ENCODE peak calls at places on chromosome X, in four cellular contexts. G is neuronal stem cell, O is mesenchymal stem cell, Z is H9. F is an unnamed sample.

GRCh38 chrX:45524805-45525204 is 324.1 kb upstream of the DIPK2B start:
- DNase-seq in Z (no peak), O (no peak), G (no peak), F (no peak)

GRCh38 chrX:44025611-44026010 is 52.4 kb upstream of the NDP start:
- DNase-seq in O (peak), Z (no peak), G (no peak), F (peak)

GRCh38 chrX:49106930-49107329 is 16.6 kb downstream of the GPKOW start:
- DNase-seq in O (peak), G (no peak), Z (peak), F (peak)

GRCh38 chrX:56233100-56233499 is 944 bp downstream of the KLF8 start:
- DNase-seq in G (no peak), O (no peak), Z (peak), F (peak)

GRCh38 chrX:37921758-37922157 is 74.4 kb upstream of the DYNLT3 start:
- DNase-seq in G (no peak), O (peak), Z (no peak), F (no peak)

GRCh38 chrX:150581093-150581775 is 12.8 kb downstream of the MTM1 start:
- DNase-seq in G (no peak), Z (no peak), O (peak), F (no peak)

GRCh38 chrX:124238268-124238667 is 94.2 kb upstream of the TEX13D start:
- DNase-seq in O (no peak), Z (no peak), G (no peak), F (no peak)

GRCh38 chrX:47229427-47229826 is 3.4 kb upstream of the USP11 start:
- DNase-seq in Z (no peak), G (no peak), O (no peak), F (no peak)

GRCh38 chrX:74492720-74493201 is 71.5 kb downstream of the SLC16A2 start:
- DNase-seq in Z (peak), G (peak), O (no peak), F (peak)

GRCh38 chrX:49844622-49845021 is 15.5 kb downstream of the PAGE4 start:
- DNase-seq in Z (no peak), G (no peak), O (no peak), F (no peak)

GRCh38 chrX:101619336-101619735 is 1.5 kb upstream of the ARMCX6 start:
- DNase-seq in G (no peak), Z (peak), O (peak), F (peak)

GRCh38 chrX:119757979-119758681 is at the start of gene SOWAHD:
- DNase-seq in Z (peak), G (no peak), O (peak), F (peak)

GRCh38 chrX:110087485-110088356 is 84.8 kb downstream of the TMEM164 start:
- DNase-seq in G (no peak), O (peak), Z (no peak), F (peak)

GRCh38 chrX:13223868-13224555 is 95.8 kb downstream of the ATXN3L start:
- DNase-seq in G (no peak), O (peak), Z (no peak), F (peak)

GRCh38 chrX:119809185-119809666 is 17.8 kb upstream of the RPL39 start:
- DNase-seq in G (no peak), O (peak), Z (no peak), F (peak)

DNA sequence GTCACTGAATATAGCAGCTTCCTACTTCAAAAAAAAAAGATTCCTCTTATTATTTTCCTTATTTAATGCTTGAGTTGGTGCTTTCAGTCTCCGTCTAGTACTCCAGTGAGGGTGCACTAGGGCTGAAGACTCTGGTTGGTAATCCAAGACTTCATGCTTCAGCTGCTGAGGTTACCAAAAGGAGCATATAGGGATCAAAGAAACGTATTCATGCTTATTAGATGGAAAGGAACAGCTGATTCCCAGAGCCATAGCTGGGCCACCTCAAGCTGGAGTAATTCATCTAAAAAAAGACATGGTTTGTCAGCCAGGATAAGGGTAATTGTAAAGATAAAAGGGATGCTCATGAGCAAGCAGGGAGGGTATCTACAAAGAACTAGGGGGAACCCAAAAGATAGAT is 131.7 kb upstream of the FAM47B start:
- DNase-seq in Z (no peak), O (no peak), G (no peak), F (no peak)
- H3K18ac ChIP-seq in Z (no peak), O (no peak), G (no peak), F (no peak)

GRCh38 chrX:10052906-10053625 is 85.9 kb downstream of the CLDN34 start:
- DNase-seq in Z (no peak), G (no peak), O (no peak), F (no peak)
- H3K27ac ChIP-seq in Z (no peak), G (no peak), O (no peak), F (no peak)

GRCh38 chrX:118540342-118540741 is 44.7 kb downstream of the DOCK11 start:
- DNase-seq in O (no peak), Z (no peak), G (no peak), F (no peak)

GRCh38 chrX:118548831-118549230 is 53.2 kb downstream of the DOCK11 start:
- DNase-seq in G (no peak), O (no peak), Z (no peak), F (no peak)

GRCh38 chrX:118541482-118541881 is 45.9 kb downstream of the DOCK11 start:
- DNase-seq in Z (no peak), O (no peak), G (no peak), F (no peak)

GRCh38 chrX:118550792-118551191 is 55.2 kb downstream of the DOCK11 start:
- DNase-seq in O (no peak), G (no peak), Z (no peak), F (no peak)

GRCh38 chrX:118545510-118545909 is 49.9 kb downstream of the DOCK11 start:
- DNase-seq in G (no peak), O (peak), Z (no peak), F (no peak)
- H3K18ac ChIP-seq in G (no peak), O (no peak), Z (no peak), F (no peak)

DNA sequence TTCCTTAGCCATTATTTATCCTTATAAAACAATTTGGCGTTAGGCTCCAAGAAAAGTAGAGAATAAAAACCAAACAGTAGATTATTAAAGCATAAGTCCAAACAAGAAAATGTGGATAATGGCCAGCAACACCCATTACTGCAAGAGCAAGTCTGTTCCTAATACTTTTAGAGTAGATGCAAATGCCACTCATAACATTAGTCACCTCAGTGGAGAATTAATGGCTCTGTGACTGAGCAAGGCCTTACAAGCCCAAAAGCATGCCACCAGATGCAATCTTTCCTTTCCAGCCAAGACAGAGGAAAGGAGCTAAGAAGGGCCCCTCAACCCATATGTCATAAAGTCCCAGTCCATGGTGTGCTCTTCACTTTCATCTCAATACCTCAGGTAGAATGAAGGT is 373.8 kb downstream of the OPHN1 start:
- DNase-seq in G (no peak), Z (no peak), O (no peak), F (no peak)
- H3K27ac ChIP-seq in G (no peak), Z (no peak), O (no peak), F (no peak)

GRCh38 chrX:115345654-115346014 is 56.1 kb downstream of the LUZP4 start:
- DNase-seq in O (peak), Z (no peak), G (no peak), F (no peak)
- H3K18ac ChIP-seq in O (peak), Z (no peak), G (no peak), F (no peak)

GRCh38 chrX:2457289-2458133 is 43.3 kb downstream of the DHRSX start:
- DNase-seq in G (no peak), O (no peak), Z (peak), F (peak)
- H3K27ac ChIP-seq in G (no peak), O (no peak), Z (no peak), F (no peak)

DNA sequence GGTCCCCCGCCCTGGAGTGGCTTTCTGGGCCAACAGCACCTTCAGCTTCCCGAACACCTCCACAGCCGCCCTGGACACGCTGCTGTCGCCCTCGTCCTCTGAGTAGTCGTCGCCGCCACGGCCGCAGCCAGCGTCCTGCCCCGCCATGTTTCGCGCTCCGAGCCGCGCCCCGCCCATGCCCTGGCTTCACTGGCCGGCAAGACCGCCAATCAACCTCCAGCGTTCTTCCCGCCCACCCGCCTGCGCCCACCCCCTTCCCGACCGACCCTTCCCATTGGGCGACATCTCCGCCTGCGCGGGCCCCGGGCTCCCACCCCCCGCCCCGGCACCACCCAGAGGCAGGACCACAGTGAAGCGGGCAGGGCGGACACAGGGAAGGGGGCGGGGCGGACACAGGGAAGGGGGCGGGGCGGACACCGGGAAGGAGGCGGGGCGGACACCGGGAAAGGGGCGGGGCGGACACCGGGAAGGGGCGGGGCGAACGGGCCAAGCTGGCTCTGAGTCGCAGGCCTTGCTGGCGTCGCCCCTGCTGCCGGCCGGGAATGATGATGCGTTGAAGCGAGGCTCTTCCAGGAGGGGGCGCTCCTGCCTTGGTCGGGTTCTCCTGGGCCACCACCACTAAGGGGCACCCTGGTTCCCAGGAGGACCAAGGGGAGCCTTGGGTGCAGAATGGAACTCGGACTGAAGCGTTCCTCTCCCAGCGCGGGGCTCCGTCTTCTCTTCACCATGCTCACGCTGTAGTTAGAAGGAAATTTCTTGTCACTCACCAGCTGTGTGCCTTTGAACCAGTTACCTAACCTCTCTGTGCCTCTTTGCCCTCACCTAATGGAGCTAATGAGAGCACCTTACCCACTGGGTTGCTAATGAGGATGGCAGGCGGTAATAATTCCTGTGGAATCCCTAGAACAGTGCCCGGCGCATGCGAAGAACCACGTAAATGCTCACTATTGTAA is at the start of gene HAUS7:
- DNase-seq in O (peak), Z (peak), G (peak), F (peak)
- H3K18ac ChIP-seq in O (peak), Z (peak), G (no peak), F (no peak)

GRCh38 chrX:41095174-41095573 is 9.9 kb downstream of the USP9X start:
- DNase-seq in G (no peak), O (no peak), Z (no peak), F (no peak)

GRCh38 chrX:41100819-41101218 is 15.6 kb downstream of the USP9X start:
- DNase-seq in Z (no peak), G (no peak), O (no peak), F (no peak)

GRCh38 chrX:41095962-41096955 is 11.0 kb downstream of the USP9X start:
- DNase-seq in Z (no peak), G (no peak), O (peak), F (no peak)

GRCh38 chrX:41100200-41100599 is 15.0 kb downstream of the USP9X start:
- DNase-seq in G (no peak), Z (no peak), O (no peak), F (no peak)

DNA sequence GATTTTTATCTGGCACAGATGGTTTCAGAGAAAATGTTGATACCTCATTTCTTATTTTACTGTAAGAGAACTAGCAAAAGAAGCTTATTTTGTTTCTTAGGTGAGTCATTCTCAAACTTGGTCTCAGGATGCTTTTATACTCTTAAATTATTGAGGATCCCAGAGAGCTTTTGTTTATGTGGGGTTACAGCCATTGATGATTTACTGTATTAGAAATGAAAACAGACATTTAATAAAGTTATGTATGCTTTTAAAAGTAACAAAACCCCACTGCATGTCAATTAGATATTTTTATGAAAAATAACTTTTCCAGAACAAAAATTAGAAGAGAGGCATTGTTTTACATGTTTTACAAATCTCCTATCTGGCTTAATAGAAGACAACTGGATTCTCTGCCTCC is 12.1 kb downstream of the USP9X start:
- DNase-seq in O (no peak), G (no peak), Z (no peak), F (no peak)
- H3K27ac ChIP-seq in O (no peak), G (no peak), Z (no peak), F (no peak)

GRCh38 chrX:522456-522855 is 108.1 kb upstream of the SHOX start:
- DNase-seq in O (no peak), G (no peak), Z (no peak), F (no peak)

GRCh38 chrX:525134-525533 is 105.5 kb upstream of the SHOX start:
- DNase-seq in G (no peak), O (no peak), Z (no peak), F (no peak)

GRCh38 chrX:519741-520140 is 110.8 kb upstream of the SHOX start:
- DNase-seq in O (no peak), Z (no peak), G (no peak), F (no peak)
- H3K18ac ChIP-seq in O (no peak), Z (no peak), G (no peak), F (no peak)

DNA sequence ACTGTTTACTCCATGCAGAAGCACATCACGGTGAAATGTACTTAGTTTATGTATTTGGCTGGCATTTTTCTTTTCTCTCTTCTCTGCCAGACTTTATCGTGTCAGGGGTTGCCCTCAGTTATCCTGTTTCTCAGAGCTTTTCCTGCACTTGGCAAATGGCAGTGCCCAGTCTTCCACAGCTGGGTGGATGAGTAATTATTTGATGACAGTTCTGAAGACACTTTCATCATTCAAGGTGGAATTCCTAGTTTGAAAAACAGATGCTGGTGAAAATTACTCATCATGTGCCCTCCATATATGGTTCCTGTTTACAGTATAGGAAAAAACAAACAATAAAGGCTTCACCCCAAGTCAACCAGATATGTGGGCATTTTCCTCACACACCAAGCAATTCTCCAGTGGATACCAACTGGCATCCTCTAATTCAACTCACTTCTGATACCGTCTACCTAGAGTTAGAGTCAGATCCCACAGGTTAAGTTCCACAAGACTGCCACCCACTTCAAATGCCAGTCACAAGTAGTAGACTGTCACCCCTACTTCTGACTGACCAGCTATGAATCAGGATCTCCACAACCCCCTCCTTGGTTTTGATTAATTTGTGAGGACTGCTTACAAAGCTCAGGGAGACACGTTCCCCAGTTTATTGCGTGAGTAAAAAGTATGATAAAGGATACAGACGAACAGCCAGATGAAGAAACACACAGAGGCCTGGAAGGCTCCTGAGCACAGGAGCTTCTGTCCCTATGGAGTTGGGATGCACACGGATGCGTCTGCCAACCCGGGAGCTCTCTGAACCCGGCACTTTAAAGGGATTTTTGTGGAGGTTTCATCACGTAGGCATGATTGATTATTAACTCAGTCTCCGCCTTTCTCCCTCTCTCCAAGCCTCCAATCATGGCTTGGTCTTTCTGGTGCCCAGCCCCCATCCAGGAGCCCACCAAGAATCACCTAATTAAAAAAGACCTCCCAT is 72.9 kb downstream of the CLDN34 start:
- DNase-seq in O (peak), Z (no peak), G (no peak), F (no peak)
- H3K27ac ChIP-seq in O (peak), Z (peak), G (no peak), F (peak)

F was measured in mesendoderm.